ENCODE peak calls at places on chromosome 6, in eight cellular contexts. R is GM23248; T is heart left ventricle; L is heart right ventricle; N is CD8-positive, alpha-beta T cell; E is coronary artery; Z is prostate gland; P is IMR-90. B is an unnamed sample.

GRCh38 chr6:16898640-16899428 is 137.6 kb upstream of the ATXN1 start:
- DNase-seq in R (no peak), T (no peak), L (no peak), N (no peak), E (no peak), Z (no peak), P (no peak), B (no peak)

GRCh38 chr6:51843470-51844390 is 243.7 kb downstream of the PKHD1 start:
- DNase-seq in R (no peak), T (no peak), L (no peak), N (no peak), E (no peak), Z (no peak), P (no peak), B (no peak)

GRCh38 chr6:32069878-32070515 is 31.8 kb downstream of the CYP21A2 start:
- DNase-seq in R (no peak), T (no peak), L (no peak), N (no peak), E (no peak), Z (no peak), P (no peak), B (no peak)

GRCh38 chr6:81962198-81962597 is 209.7 kb upstream of the TENT5A start:
- DNase-seq in R (peak; percentile 16), T (no peak), L (no peak), N (no peak), E (no peak), Z (no peak), P (no peak), B (no peak)

GRCh38 chr6:89140347-89141159 is 5.3 kb upstream of the PM20D2 start:
- DNase-seq in R (peak; percentile 65), T (no peak), L (no peak), N (no peak), E (no peak), Z (no peak), P (peak; percentile 41), B (no peak)

GRCh38 chr6:53148684-53149083 is at the start of gene GCM1:
- DNase-seq in R (no peak), T (no peak), L (no peak), N (no peak), E (no peak), Z (no peak), P (no peak), B (no peak)

GRCh38 chr6:159110013-159110412 is 59.2 kb upstream of the FNDC1 start:
- DNase-seq in R (peak; percentile 73), T (no peak), L (no peak), N (no peak), E (no peak), Z (no peak), P (peak; percentile 38), B (no peak)

GRCh38 chr6:2429460-2429859 is 184.1 kb upstream of the GMDS start:
- DNase-seq in R (peak; percentile 57), T (no peak), L (no peak), N (no peak), E (no peak), Z (no peak), P (peak; percentile 76), B (no peak)

GRCh38 chr6:159107451-159108260 is 61.5 kb upstream of the FNDC1 start:
- DNase-seq in R (no peak), T (no peak), L (no peak), N (peak; percentile 82), E (peak; percentile 61), Z (no peak), P (no peak), B (no peak)

GRCh38 chr6:30939473-30939872 is 1.3 kb upstream of the MUCL3 start:
- DNase-seq in R (peak; percentile 46), T (no peak), L (no peak), N (no peak), E (no peak), Z (no peak), P (no peak), B (no peak)

GRCh38 chr6:123716506-123716905 is 79.8 kb upstream of the TRDN start:
- DNase-seq in R (peak; percentile 33), T (no peak), L (no peak), N (no peak), E (no peak), Z (no peak), P (no peak), B (no peak)

GRCh38 chr6:48706310-48706709 is 595.3 kb upstream of the PTCHD4 start:
- DNase-seq in R (no peak), T (no peak), L (no peak), N (no peak), E (no peak), Z (no peak), P (no peak), B (no peak)

GRCh38 chr6:82867946-82868345 is 197.7 kb downstream of the UBE3D start:
- DNase-seq in R (no peak), T (no peak), L (no peak), N (no peak), E (no peak), Z (no peak), P (no peak), B (no peak)

GRCh38 chr6:129744201-129744879 is 34.4 kb upstream of the ARHGAP18 start:
- DNase-seq in R (peak; percentile 72), T (no peak), L (no peak), N (no peak), E (no peak), Z (no peak), P (peak; percentile 93), B (no peak)

GRCh38 chr6:4613381-4613780 is 162.8 kb upstream of the CDYL start:
- DNase-seq in R (no peak), T (no peak), L (no peak), N (peak; percentile 31), E (no peak), Z (no peak), P (no peak), B (no peak)

GRCh38 chr6:78308025-78308424 is 559.3 kb upstream of the IRAK1BP1 start:
- DNase-seq in R (no peak), T (no peak), L (no peak), N (no peak), E (no peak), Z (no peak), P (no peak), B (no peak)

GRCh38 chr6:15297895-15298590 is 52.2 kb downstream of the JARID2 start:
- DNase-seq in R (peak; percentile 45), T (no peak), L (no peak), N (no peak), E (no peak), Z (no peak), P (no peak), B (no peak)

GRCh38 chr6:53268858-53269608 is 79.7 kb downstream of the ELOVL5 start:
- DNase-seq in R (no peak), T (no peak), L (no peak), N (no peak), E (no peak), Z (no peak), P (no peak), B (no peak)

GRCh38 chr6:155311076-155311475 is 3.2 kb downstream of the TFB1M start:
- DNase-seq in R (no peak), T (no peak), L (no peak), N (no peak), E (no peak), Z (no peak), P (peak; percentile 18), B (no peak)
- H3K27ac ChIP-seq in R (no peak overlapping the region), T (no peak overlapping the region), L (no peak overlapping the region), N (no peak overlapping the region), E (no peak overlapping the region), Z (no peak overlapping the region), P (peak overlapping the region; percentile 48), B (no peak overlapping the region)

GRCh38 chr6:138110229-138110628 is 3.0 kb upstream of the PERP start:
- DNase-seq in R (no peak), T (no peak), L (no peak), N (no peak), E (no peak), Z (no peak), P (no peak), B (no peak)

GRCh38 chr6:138106665-138107077 is 548 bp downstream of the PERP start:
- DNase-seq in R (no peak), T (no peak), L (no peak), N (no peak), E (no peak), Z (no peak), P (no peak), B (no peak)

GRCh38 chr6:138107752-138108592 is 753 bp upstream of the PERP start:
- DNase-seq in R (no peak), T (no peak), L (no peak), N (peak; percentile 51), E (no peak), Z (peak; percentile 26), P (no peak), B (no peak)

GRCh38 chr6:138107078-138107751 is at the start of gene PERP:
- DNase-seq in R (peak; percentile 89), T (peak; percentile 80), L (peak; percentile 60), N (peak; percentile 79), E (no peak), Z (peak; percentile 93), P (peak; percentile 38), B (no peak)

GRCh38 chr6:138109042-138109997 is 2.1 kb upstream of the PERP start:
- DNase-seq in R (peak; percentile 65), T (peak; percentile 44), L (peak; percentile 67), N (peak; percentile 84), E (no peak), Z (peak; percentile 73), P (peak; percentile 70), B (no peak)
- H3K27ac ChIP-seq in R (no peak overlapping the region), T (no peak overlapping the region), L (no peak overlapping the region), N (no peak overlapping the region), E (no peak overlapping the region), Z (peak overlapping the region; percentile 34), P (no peak overlapping the region), B (no peak overlapping the region)

DNA sequence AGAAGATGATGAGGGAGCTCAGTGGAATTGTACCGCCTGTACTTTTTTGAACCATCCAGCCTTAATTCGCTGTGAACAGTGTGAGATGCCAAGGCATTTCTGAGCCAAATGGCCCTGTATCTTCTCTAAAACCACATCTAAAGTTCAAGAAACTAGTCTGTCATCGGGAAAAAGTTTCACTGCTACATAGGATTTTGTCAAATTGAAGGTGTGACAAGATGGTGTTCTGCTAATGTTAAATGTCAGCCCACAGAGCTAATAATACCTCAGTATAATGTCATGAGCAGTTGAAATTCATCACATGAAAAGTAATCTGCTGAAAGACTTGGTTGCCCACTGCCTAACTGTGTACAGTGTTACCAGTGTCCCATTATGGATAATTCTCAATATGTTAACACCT is 9.6 kb downstream of the SUMO4 start:
- DNase-seq in R (no peak), T (no peak), L (no peak), N (no peak), E (no peak), Z (no peak), P (no peak), B (no peak)
- H3K27ac ChIP-seq in R (no peak overlapping the region), T (no peak overlapping the region), L (peak overlapping the region; percentile 2), N (no peak overlapping the region), E (no peak overlapping the region), Z (no peak overlapping the region), P (no peak overlapping the region), B (no peak overlapping the region)

DNA sequence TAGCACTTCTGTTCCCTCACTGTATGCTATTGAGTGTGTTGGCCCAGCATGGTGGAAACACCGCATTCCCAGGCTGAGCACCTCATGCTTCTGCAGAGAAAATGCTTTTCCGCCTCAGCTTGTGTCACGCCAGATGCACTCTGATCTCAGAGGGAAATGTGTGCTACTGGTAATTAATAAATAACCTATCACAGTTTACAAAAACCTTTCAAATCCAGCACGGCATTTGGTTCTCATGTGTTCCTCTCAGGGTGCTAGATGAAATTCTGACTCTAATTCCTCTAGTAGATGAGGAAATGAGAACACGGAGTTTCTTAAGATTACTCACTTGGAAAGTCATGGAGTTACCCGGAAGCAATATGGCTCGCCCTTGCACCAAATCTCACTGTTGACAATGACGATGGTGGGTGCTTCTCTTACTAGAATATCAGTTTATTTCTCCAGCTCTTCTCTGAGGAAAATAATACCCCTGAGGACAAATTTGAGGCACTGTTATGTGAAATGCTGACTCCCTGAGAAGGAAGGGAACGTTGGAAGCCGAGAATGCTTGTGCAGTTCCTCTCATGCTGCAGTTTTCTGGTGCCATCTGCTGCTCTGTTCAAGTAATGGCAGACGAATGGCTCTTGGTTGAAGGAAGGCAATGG is 116.6 kb downstream of the RNF144B start:
- DNase-seq in R (peak; percentile 90), T (peak; percentile 57), L (peak; percentile 65), N (no peak), E (no peak), Z (peak; percentile 71), P (peak; percentile 85), B (peak; percentile 2)
- H3K27ac ChIP-seq in R (peak overlapping the region; percentile 57), T (no peak overlapping the region), L (peak overlapping the region; percentile 42), N (no peak overlapping the region), E (peak overlapping the region; percentile 63), Z (peak overlapping the region; percentile 13), P (no peak overlapping the region), B (no peak overlapping the region)

B was measured in substantia nigra.